ENCODE peak calls at places on chromosomes 3 and 15, in ten cellular contexts. One of them, this sample, is unnamed.

GRCh38 chr15:57914350-57915055 is 151.0 kb downstream of the ALDH1A2 start:
- DNase-seq in NCI-H1417 treated with DMSO at 0.1 percent for 48 hours: no peak
- DNase-seq in neural crest cell: no peak
- DNase-seq in activated CD4-positive, CD25-positive, alpha-beta regulatory T cell: no peak
- DNase-seq in psoas muscle: no peak
- DNase-seq in T follicular helper cell: no peak
- DNase-seq in occipital lobe: no peak
- DNase-seq in non-pigmented ciliary epithelial cell: no peak
- DNase-seq in NCI-H2171 treated with DMSO at 0.1 percent for 48 hours: peak
- DNase-seq in astrocyte of the spinal cord: no peak
- DNase-seq in this sample: no peak

GRCh38 chr3:161640201-161640600 is 143.6 kb downstream of the OTOL1 start:
- DNase-seq in NCI-H1417 treated with DMSO at 0.1 percent for 48 hours: no peak
- DNase-seq in neural crest cell: no peak
- DNase-seq in activated CD4-positive, CD25-positive, alpha-beta regulatory T cell: no peak
- DNase-seq in psoas muscle: no peak
- DNase-seq in T follicular helper cell: no peak
- DNase-seq in occipital lobe: no peak
- DNase-seq in non-pigmented ciliary epithelial cell: no peak
- DNase-seq in NCI-H2171 treated with DMSO at 0.1 percent for 48 hours: no peak
- DNase-seq in astrocyte of the spinal cord: no peak
- DNase-seq in this sample: no peak

GRCh38 chr15:50236433-50236832 is 29.1 kb downstream of the HDC start:
- DNase-seq in NCI-H1417 treated with DMSO at 0.1 percent for 48 hours: no peak
- DNase-seq in neural crest cell: no peak
- DNase-seq in activated CD4-positive, CD25-positive, alpha-beta regulatory T cell: no peak
- DNase-seq in psoas muscle: no peak
- DNase-seq in T follicular helper cell: no peak
- DNase-seq in occipital lobe: no peak
- DNase-seq in non-pigmented ciliary epithelial cell: no peak
- DNase-seq in NCI-H2171 treated with DMSO at 0.1 percent for 48 hours: no peak
- DNase-seq in astrocyte of the spinal cord: no peak
- DNase-seq in this sample: no peak

GRCh38 chr3:148599478-148599877 is 98.2 kb upstream of the AGTR1 start:
- DNase-seq in NCI-H1417 treated with DMSO at 0.1 percent for 48 hours: no peak
- DNase-seq in neural crest cell: no peak
- DNase-seq in activated CD4-positive, CD25-positive, alpha-beta regulatory T cell: no peak
- DNase-seq in psoas muscle: no peak
- DNase-seq in T follicular helper cell: no peak
- DNase-seq in occipital lobe: no peak
- DNase-seq in non-pigmented ciliary epithelial cell: no peak
- DNase-seq in NCI-H2171 treated with DMSO at 0.1 percent for 48 hours: no peak
- DNase-seq in astrocyte of the spinal cord: no peak
- DNase-seq in this sample: no peak

GRCh38 chr3:172461530-172462138 is 13.4 kb upstream of the GHSR start:
- DNase-seq in NCI-H1417 treated with DMSO at 0.1 percent for 48 hours: no peak
- DNase-seq in neural crest cell: no peak
- DNase-seq in activated CD4-positive, CD25-positive, alpha-beta regulatory T cell: no peak
- DNase-seq in psoas muscle: no peak
- DNase-seq in T follicular helper cell: no peak
- DNase-seq in occipital lobe: no peak
- DNase-seq in non-pigmented ciliary epithelial cell: no peak
- DNase-seq in NCI-H2171 treated with DMSO at 0.1 percent for 48 hours: peak
- DNase-seq in astrocyte of the spinal cord: peak
- DNase-seq in this sample: peak

GRCh38 chr3:77815467-77815866 is 775.6 kb downstream of the ROBO2 start:
- DNase-seq in NCI-H1417 treated with DMSO at 0.1 percent for 48 hours: no peak
- DNase-seq in neural crest cell: no peak
- DNase-seq in activated CD4-positive, CD25-positive, alpha-beta regulatory T cell: no peak
- DNase-seq in psoas muscle: no peak
- DNase-seq in T follicular helper cell: no peak
- DNase-seq in occipital lobe: no peak
- DNase-seq in non-pigmented ciliary epithelial cell: no peak
- DNase-seq in NCI-H2171 treated with DMSO at 0.1 percent for 48 hours: no peak
- DNase-seq in astrocyte of the spinal cord: no peak
- DNase-seq in this sample: no peak

GRCh38 chr3:193585530-193585929 is 7.5 kb upstream of the OPA1 start:
- DNase-seq in NCI-H1417 treated with DMSO at 0.1 percent for 48 hours: no peak
- DNase-seq in neural crest cell: no peak
- DNase-seq in activated CD4-positive, CD25-positive, alpha-beta regulatory T cell: no peak
- DNase-seq in psoas muscle: no peak
- DNase-seq in T follicular helper cell: no peak
- DNase-seq in occipital lobe: no peak
- DNase-seq in non-pigmented ciliary epithelial cell: no peak
- DNase-seq in NCI-H2171 treated with DMSO at 0.1 percent for 48 hours: no peak
- DNase-seq in astrocyte of the spinal cord: no peak
- DNase-seq in this sample: no peak

GRCh38 chr3:14204605-14205284 is 26.1 kb downstream of the LSM3 start:
- DNase-seq in NCI-H1417 treated with DMSO at 0.1 percent for 48 hours: no peak
- DNase-seq in neural crest cell: no peak
- DNase-seq in activated CD4-positive, CD25-positive, alpha-beta regulatory T cell: no peak
- DNase-seq in psoas muscle: no peak
- DNase-seq in T follicular helper cell: no peak
- DNase-seq in occipital lobe: no peak
- DNase-seq in non-pigmented ciliary epithelial cell: no peak
- DNase-seq in NCI-H2171 treated with DMSO at 0.1 percent for 48 hours: no peak
- DNase-seq in astrocyte of the spinal cord: no peak
- DNase-seq in this sample: no peak

GRCh38 chr15:99143655-99144610 is 39.1 kb downstream of the SYNM start:
- DNase-seq in NCI-H1417 treated with DMSO at 0.1 percent for 48 hours: no peak
- DNase-seq in neural crest cell: no peak
- DNase-seq in activated CD4-positive, CD25-positive, alpha-beta regulatory T cell: no peak
- DNase-seq in psoas muscle: peak
- DNase-seq in T follicular helper cell: no peak
- DNase-seq in occipital lobe: no peak
- DNase-seq in non-pigmented ciliary epithelial cell: no peak
- DNase-seq in NCI-H2171 treated with DMSO at 0.1 percent for 48 hours: no peak
- DNase-seq in astrocyte of the spinal cord: peak
- DNase-seq in this sample: peak

GRCh38 chr3:30193625-30194044 is 412.8 kb upstream of the TGFBR2 start:
- DNase-seq in NCI-H1417 treated with DMSO at 0.1 percent for 48 hours: no peak
- DNase-seq in neural crest cell: no peak
- DNase-seq in activated CD4-positive, CD25-positive, alpha-beta regulatory T cell: no peak
- DNase-seq in psoas muscle: no peak
- DNase-seq in T follicular helper cell: no peak
- DNase-seq in occipital lobe: no peak
- DNase-seq in non-pigmented ciliary epithelial cell: no peak
- DNase-seq in NCI-H2171 treated with DMSO at 0.1 percent for 48 hours: peak
- DNase-seq in astrocyte of the spinal cord: no peak
- DNase-seq in this sample: no peak

GRCh38 chr3:173058229-173058628 is 82.8 kb downstream of the SPATA16 start:
- DNase-seq in NCI-H1417 treated with DMSO at 0.1 percent for 48 hours: no peak
- DNase-seq in neural crest cell: no peak
- DNase-seq in activated CD4-positive, CD25-positive, alpha-beta regulatory T cell: no peak
- DNase-seq in psoas muscle: no peak
- DNase-seq in T follicular helper cell: no peak
- DNase-seq in occipital lobe: no peak
- DNase-seq in non-pigmented ciliary epithelial cell: no peak
- DNase-seq in NCI-H2171 treated with DMSO at 0.1 percent for 48 hours: no peak
- DNase-seq in astrocyte of the spinal cord: no peak
- DNase-seq in this sample: no peak

GRCh38 chr15:90190606-90191343 is 10.4 kb upstream of the SEMA4B start:
- DNase-seq in NCI-H1417 treated with DMSO at 0.1 percent for 48 hours: no peak
- DNase-seq in neural crest cell: no peak
- DNase-seq in activated CD4-positive, CD25-positive, alpha-beta regulatory T cell: no peak
- DNase-seq in psoas muscle: no peak
- DNase-seq in T follicular helper cell: no peak
- DNase-seq in occipital lobe: no peak
- DNase-seq in non-pigmented ciliary epithelial cell: no peak
- DNase-seq in NCI-H2171 treated with DMSO at 0.1 percent for 48 hours: no peak
- DNase-seq in astrocyte of the spinal cord: no peak
- DNase-seq in this sample: no peak

GRCh38 chr3:32293908-32294307 is 55.4 kb downstream of the CMTM8 start:
- DNase-seq in NCI-H1417 treated with DMSO at 0.1 percent for 48 hours: no peak
- DNase-seq in neural crest cell: no peak
- DNase-seq in activated CD4-positive, CD25-positive, alpha-beta regulatory T cell: no peak
- DNase-seq in psoas muscle: no peak
- DNase-seq in T follicular helper cell: no peak
- DNase-seq in occipital lobe: no peak
- DNase-seq in non-pigmented ciliary epithelial cell: no peak
- DNase-seq in NCI-H2171 treated with DMSO at 0.1 percent for 48 hours: no peak
- DNase-seq in astrocyte of the spinal cord: no peak
- DNase-seq in this sample: no peak

GRCh38 chr3:175307642-175308041 is 448.5 kb downstream of the NAALADL2 start:
- DNase-seq in NCI-H1417 treated with DMSO at 0.1 percent for 48 hours: no peak
- DNase-seq in neural crest cell: no peak
- DNase-seq in activated CD4-positive, CD25-positive, alpha-beta regulatory T cell: no peak
- DNase-seq in psoas muscle: no peak
- DNase-seq in T follicular helper cell: no peak
- DNase-seq in occipital lobe: no peak
- DNase-seq in non-pigmented ciliary epithelial cell: no peak
- DNase-seq in NCI-H2171 treated with DMSO at 0.1 percent for 48 hours: no peak
- DNase-seq in astrocyte of the spinal cord: no peak
- DNase-seq in this sample: no peak

GRCh38 chr15:83132861-83133523 is 25.5 kb downstream of the TM6SF1 start:
- DNase-seq in NCI-H1417 treated with DMSO at 0.1 percent for 48 hours: no peak
- DNase-seq in neural crest cell: no peak
- DNase-seq in activated CD4-positive, CD25-positive, alpha-beta regulatory T cell: no peak
- DNase-seq in psoas muscle: no peak
- DNase-seq in T follicular helper cell: no peak
- DNase-seq in occipital lobe: no peak
- DNase-seq in non-pigmented ciliary epithelial cell: no peak
- DNase-seq in NCI-H2171 treated with DMSO at 0.1 percent for 48 hours: no peak
- DNase-seq in astrocyte of the spinal cord: no peak
- DNase-seq in this sample: no peak

GRCh38 chr3:177490626-177491025 is 293.3 kb upstream of the TBL1XR1 start:
- DNase-seq in NCI-H1417 treated with DMSO at 0.1 percent for 48 hours: no peak
- DNase-seq in neural crest cell: no peak
- DNase-seq in activated CD4-positive, CD25-positive, alpha-beta regulatory T cell: no peak
- DNase-seq in psoas muscle: no peak
- DNase-seq in T follicular helper cell: no peak
- DNase-seq in occipital lobe: peak
- DNase-seq in non-pigmented ciliary epithelial cell: no peak
- DNase-seq in NCI-H2171 treated with DMSO at 0.1 percent for 48 hours: no peak
- DNase-seq in astrocyte of the spinal cord: no peak
- DNase-seq in this sample: no peak

GRCh38 chr15:48040166-48040817 is 80.5 kb upstream of the SLC24A5 start:
- DNase-seq in NCI-H1417 treated with DMSO at 0.1 percent for 48 hours: no peak
- DNase-seq in neural crest cell: no peak
- DNase-seq in activated CD4-positive, CD25-positive, alpha-beta regulatory T cell: no peak
- DNase-seq in psoas muscle: no peak
- DNase-seq in T follicular helper cell: no peak
- DNase-seq in occipital lobe: peak
- DNase-seq in non-pigmented ciliary epithelial cell: peak
- DNase-seq in NCI-H2171 treated with DMSO at 0.1 percent for 48 hours: no peak
- DNase-seq in astrocyte of the spinal cord: peak
- DNase-seq in this sample: peak

GRCh38 chr15:71780349-71780976 is 29.9 kb upstream of the NR2E3 start:
- DNase-seq in NCI-H1417 treated with DMSO at 0.1 percent for 48 hours: no peak
- DNase-seq in neural crest cell: peak
- DNase-seq in activated CD4-positive, CD25-positive, alpha-beta regulatory T cell: no peak
- DNase-seq in psoas muscle: no peak
- DNase-seq in T follicular helper cell: no peak
- DNase-seq in occipital lobe: no peak
- DNase-seq in non-pigmented ciliary epithelial cell: no peak
- DNase-seq in NCI-H2171 treated with DMSO at 0.1 percent for 48 hours: peak
- DNase-seq in astrocyte of the spinal cord: peak
- DNase-seq in this sample: peak

GRCh38 chr15:60414016-60414682 is 16.4 kb upstream of the ANXA2 start:
- DNase-seq in NCI-H1417 treated with DMSO at 0.1 percent for 48 hours: no peak
- DNase-seq in neural crest cell: no peak
- DNase-seq in activated CD4-positive, CD25-positive, alpha-beta regulatory T cell: no peak
- DNase-seq in psoas muscle: no peak
- DNase-seq in T follicular helper cell: no peak
- DNase-seq in occipital lobe: no peak
- DNase-seq in non-pigmented ciliary epithelial cell: no peak
- DNase-seq in NCI-H2171 treated with DMSO at 0.1 percent for 48 hours: peak
- DNase-seq in astrocyte of the spinal cord: peak
- DNase-seq in this sample: peak

GRCh38 chr3:109257269-109257668 is 59.0 kb downstream of the DPPA2 start:
- DNase-seq in NCI-H1417 treated with DMSO at 0.1 percent for 48 hours: no peak
- DNase-seq in neural crest cell: no peak
- DNase-seq in activated CD4-positive, CD25-positive, alpha-beta regulatory T cell: no peak
- DNase-seq in psoas muscle: no peak
- DNase-seq in T follicular helper cell: no peak
- DNase-seq in occipital lobe: no peak
- DNase-seq in non-pigmented ciliary epithelial cell: peak
- DNase-seq in NCI-H2171 treated with DMSO at 0.1 percent for 48 hours: no peak
- DNase-seq in astrocyte of the spinal cord: peak
- DNase-seq in this sample: peak

GRCh38 chr3:53196575-53197407 is 35.8 kb downstream of the PRKCD start:
- DNase-seq in NCI-H1417 treated with DMSO at 0.1 percent for 48 hours: no peak
- DNase-seq in neural crest cell: no peak
- DNase-seq in activated CD4-positive, CD25-positive, alpha-beta regulatory T cell: no peak
- DNase-seq in psoas muscle: no peak
- DNase-seq in T follicular helper cell: peak
- DNase-seq in occipital lobe: no peak
- DNase-seq in non-pigmented ciliary epithelial cell: no peak
- DNase-seq in NCI-H2171 treated with DMSO at 0.1 percent for 48 hours: no peak
- DNase-seq in astrocyte of the spinal cord: peak
- DNase-seq in this sample: peak

GRCh38 chr3:46579756-46580286 is 13.7 kb upstream of the LRRC2 start:
- DNase-seq in NCI-H1417 treated with DMSO at 0.1 percent for 48 hours: no peak
- DNase-seq in neural crest cell: no peak
- DNase-seq in activated CD4-positive, CD25-positive, alpha-beta regulatory T cell: no peak
- DNase-seq in psoas muscle: no peak
- DNase-seq in T follicular helper cell: no peak
- DNase-seq in occipital lobe: no peak
- DNase-seq in non-pigmented ciliary epithelial cell: no peak
- DNase-seq in NCI-H2171 treated with DMSO at 0.1 percent for 48 hours: no peak
- DNase-seq in astrocyte of the spinal cord: no peak
- DNase-seq in this sample: no peak

GRCh38 chr3:27504749-27505148 is 20.6 kb upstream of the SLC4A7 start:
- DNase-seq in NCI-H1417 treated with DMSO at 0.1 percent for 48 hours: no peak
- DNase-seq in neural crest cell: no peak
- DNase-seq in activated CD4-positive, CD25-positive, alpha-beta regulatory T cell: no peak
- DNase-seq in psoas muscle: no peak
- DNase-seq in T follicular helper cell: no peak
- DNase-seq in occipital lobe: no peak
- DNase-seq in non-pigmented ciliary epithelial cell: no peak
- DNase-seq in NCI-H2171 treated with DMSO at 0.1 percent for 48 hours: no peak
- DNase-seq in astrocyte of the spinal cord: no peak
- DNase-seq in this sample: peak

GRCh38 chr3:55690746-55691540 is 203.8 kb upstream of the WNT5A start:
- DNase-seq in NCI-H1417 treated with DMSO at 0.1 percent for 48 hours: no peak
- DNase-seq in neural crest cell: no peak
- DNase-seq in activated CD4-positive, CD25-positive, alpha-beta regulatory T cell: no peak
- DNase-seq in psoas muscle: no peak
- DNase-seq in T follicular helper cell: no peak
- DNase-seq in occipital lobe: no peak
- DNase-seq in non-pigmented ciliary epithelial cell: no peak
- DNase-seq in NCI-H2171 treated with DMSO at 0.1 percent for 48 hours: peak
- DNase-seq in astrocyte of the spinal cord: no peak
- DNase-seq in this sample: no peak

GRCh38 chr15:70060214-70061085 is 37.3 kb downstream of the TLE3 start:
- DNase-seq in NCI-H1417 treated with DMSO at 0.1 percent for 48 hours: no peak
- DNase-seq in neural crest cell: no peak
- DNase-seq in activated CD4-positive, CD25-positive, alpha-beta regulatory T cell: no peak
- DNase-seq in psoas muscle: no peak
- DNase-seq in T follicular helper cell: no peak
- DNase-seq in occipital lobe: no peak
- DNase-seq in non-pigmented ciliary epithelial cell: no peak
- DNase-seq in NCI-H2171 treated with DMSO at 0.1 percent for 48 hours: no peak
- DNase-seq in astrocyte of the spinal cord: no peak
- DNase-seq in this sample: no peak

GRCh38 chr3:152353578-152353977 is 84.8 kb downstream of the MBNL1 start:
- DNase-seq in NCI-H1417 treated with DMSO at 0.1 percent for 48 hours: no peak
- DNase-seq in neural crest cell: no peak
- DNase-seq in activated CD4-positive, CD25-positive, alpha-beta regulatory T cell: no peak
- DNase-seq in psoas muscle: no peak
- DNase-seq in T follicular helper cell: no peak
- DNase-seq in occipital lobe: no peak
- DNase-seq in non-pigmented ciliary epithelial cell: no peak
- DNase-seq in NCI-H2171 treated with DMSO at 0.1 percent for 48 hours: no peak
- DNase-seq in astrocyte of the spinal cord: no peak
- DNase-seq in this sample: no peak